ENCODE peak calls at places on chromosomes 13 and 19, in seven cellular contexts. T is PC-3, M is ovary, H is ascending aorta, Z is HFF-Myc, W is left ventricle myocardium inferior, F is GM12865. G is an unnamed sample.

GRCh38 chr19:2064395-2064787 is 13.3 kb upstream of the MKNK2 start:
- DNase-seq in Z (no peak), H (no peak), F (no peak), W (no peak), T (no peak), M (no peak), G (no peak)

GRCh38 chr13:59744747-59745394 is 418.9 kb downstream of the DIAPH3 start:
- DNase-seq in T (no peak), Z (no peak), M (no peak), W (no peak), H (no peak), F (peak), G (peak)

GRCh38 chr13:35984776-35985453 is 146.3 kb downstream of the DCLK1 start:
- DNase-seq in T (no peak), W (no peak), Z (no peak), F (no peak), H (no peak), M (no peak), G (no peak)

GRCh38 chr13:51818771-51819511 is 15.0 kb upstream of the DHRS12 start:
- DNase-seq in M (no peak), Z (no peak), W (no peak), F (peak), T (no peak), H (no peak), G (no peak)

GRCh38 chr13:101565327-101565726 is 112.9 kb downstream of the ITGBL1 start:
- DNase-seq in M (no peak), T (no peak), H (no peak), F (no peak), Z (no peak), W (no peak), G (no peak)

GRCh38 chr13:25455146-25455545 is 83.4 kb downstream of the ATP8A2 start:
- DNase-seq in F (no peak), H (no peak), Z (no peak), M (no peak), T (peak), W (no peak), G (no peak)

GRCh38 chr13:75372517-75372916 is 109.5 kb downstream of the TBC1D4 start:
- DNase-seq in F (peak), H (no peak), W (no peak), T (peak), M (no peak), Z (no peak), G (peak)

GRCh38 chr13:68987585-68987984 is 1120.0 kb upstream of the ATXN8OS start:
- DNase-seq in W (no peak), F (no peak), M (no peak), H (no peak), Z (no peak), T (no peak), G (no peak)

GRCh38 chr19:5154129-5154798 is 185.4 kb downstream of the KDM4B start:
- DNase-seq in H (peak), M (peak), T (peak), Z (no peak), F (peak), W (no peak), G (peak)

GRCh38 chr13:53276265-53276664 is 247.7 kb downstream of the OLFM4 start:
- DNase-seq in F (no peak), H (no peak), W (no peak), M (no peak), Z (no peak), T (no peak), G (no peak)

GRCh38 chr13:100196380-100196779 is 107.5 kb downstream of the PCCA start:
- DNase-seq in M (no peak), T (no peak), F (no peak), W (no peak), Z (no peak), H (no peak), G (no peak)

GRCh38 chr13:91904597-91904996 is 506.2 kb downstream of the GPC5 start:
- DNase-seq in H (no peak), Z (no peak), T (no peak), W (no peak), M (no peak), F (peak), G (no peak)

GRCh38 chr13:80599765-80600164 is 258.8 kb upstream of the SPRY2 start:
- DNase-seq in W (no peak), F (no peak), M (no peak), Z (no peak), H (no peak), T (no peak), G (no peak)

DNA sequence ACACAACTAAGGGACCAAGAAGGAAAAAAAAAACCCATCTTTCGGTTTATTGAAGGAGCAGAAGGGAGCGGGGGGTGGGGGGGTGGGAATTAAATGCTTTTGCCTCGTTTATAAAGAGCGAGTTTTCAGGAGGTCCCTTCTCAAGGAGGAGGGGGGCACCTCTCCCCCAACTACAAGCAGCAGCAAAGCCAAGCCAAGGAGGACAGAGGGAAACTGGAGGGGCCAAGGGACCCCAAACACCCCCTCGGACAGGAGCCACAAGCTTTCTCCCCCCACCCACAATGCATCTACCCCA is 2.4 kb downstream of the IRF2BP1 start:
- DNase-seq in Z (no peak), H (no peak), T (no peak), F (no peak), M (no peak), W (no peak), G (no peak)
- H3K4me3 ChIP-seq in Z (peak), H (peak), T (peak), F (no peak), M (no peak), W (peak), G (no peak)

GRCh38 chr19:7917292-7918061 is 2.7 kb upstream of the SNAPC2 start:
- DNase-seq in T (peak), F (peak), H (no peak), W (no peak), M (peak), Z (no peak), G (peak)
- TF ChIP-seq CTCF in T (peak), F (peak), H (peak), W (peak), M (peak), Z (peak), G (peak)

GRCh38 chr13:67229438-67230242 is 496 bp downstream of the PCDH9 start:
- DNase-seq in W (no peak), F (no peak), T (peak), H (no peak), Z (no peak), M (no peak), G (peak)
- H3K4me3 ChIP-seq in W (peak), F (peak), T (peak), H (peak), Z (peak), M (peak), G (peak)

GRCh38 chr13:96214804-96215445 is 125.0 kb downstream of the HS6ST3 start:
- DNase-seq in T (no peak), Z (no peak), F (no peak), W (no peak), H (no peak), M (no peak), G (no peak)

GRCh38 chr13:96218475-96218874 is 128.6 kb downstream of the HS6ST3 start:
- DNase-seq in H (no peak), W (no peak), F (no peak), Z (no peak), T (no peak), M (no peak), G (no peak)

DNA sequence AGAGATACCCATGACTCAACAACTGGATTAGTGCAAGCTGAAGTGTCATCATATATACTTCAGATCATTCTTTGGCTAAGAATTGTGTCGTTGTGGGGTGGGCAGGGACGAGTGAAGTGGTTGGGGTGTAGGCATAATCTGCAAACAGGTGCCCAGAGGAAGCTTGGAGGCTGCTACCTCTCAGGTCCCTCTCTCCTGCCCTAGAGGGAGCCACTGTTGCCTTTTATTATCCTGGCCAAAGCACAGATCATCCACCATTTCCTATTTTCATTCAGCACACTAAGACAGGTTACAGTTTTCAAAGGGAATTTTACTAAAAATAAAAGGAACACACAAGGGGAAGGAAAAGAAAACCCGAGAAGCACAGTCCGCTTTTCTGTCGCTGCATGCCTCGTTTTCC is 126.6 kb downstream of the HS6ST3 start:
- DNase-seq in H (no peak), Z (no peak), F (no peak), W (no peak), M (no peak), T (no peak), G (no peak)
- TF ChIP-seq CTCF in H (no peak), Z (no peak), F (no peak), W (no peak), M (no peak), T (no peak), G (no peak)

GRCh38 chr19:45591638-45592005 is 7.0 kb upstream of the OPA3 start:
- DNase-seq in T (no peak), H (no peak), M (no peak), W (no peak), Z (no peak), F (no peak), G (no peak)
- H3K4me3 ChIP-seq in T (no peak), H (no peak), M (no peak), W (no peak), Z (no peak), F (no peak), G (no peak)

GRCh38 chr19:37348060-37348459 is 22.8 kb upstream of the ZNF527 start:
- DNase-seq in M (no peak), T (no peak), H (no peak), F (no peak), Z (no peak), W (no peak), G (no peak)

GRCh38 chr19:37355901-37356300 is 15.0 kb upstream of the ZNF527 start:
- DNase-seq in W (no peak), M (no peak), T (no peak), H (no peak), Z (no peak), F (no peak), G (no peak)

DNA sequence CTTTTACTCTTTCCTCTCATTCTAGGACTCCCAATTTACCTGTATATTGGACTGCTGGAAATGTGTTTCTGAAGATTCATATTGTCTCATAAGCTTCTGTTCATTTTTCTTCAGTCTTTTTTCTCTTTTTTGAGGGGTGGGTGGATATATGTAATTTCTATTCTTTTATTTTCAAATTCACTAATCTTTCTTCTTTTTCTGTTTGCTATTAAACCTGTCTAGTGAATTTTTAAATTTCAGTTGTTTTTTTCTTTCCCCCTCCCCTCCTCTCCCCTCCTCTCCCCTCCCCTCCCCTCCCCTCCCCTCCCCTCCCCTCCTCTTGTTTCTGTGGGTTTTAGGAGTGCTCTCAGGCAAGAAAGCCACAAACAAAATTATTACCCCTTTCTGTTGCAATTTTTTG is 16.9 kb upstream of the ZNF527 start:
- DNase-seq in W (no peak), Z (no peak), F (no peak), T (no peak), H (no peak), M (no peak), G (no peak)
- TF ChIP-seq CTCF in W (no peak), Z (no peak), F (no peak), T (no peak), H (no peak), M (no peak), G (no peak)

G was measured in fibroblast of villous mesenchyme.